ENCODE peak calls at places on chromosomes 5 and 9, in eight cellular contexts. T is GM23248, E is GM23338, C is HCT116, P is astrocyte, A is HepG2, R is H1, X is PC-9. N is an unnamed sample.

GRCh38 chr5:66411701-66412100 is 184.5 kb upstream of the MAST4 start:
- DNase-seq in P (no peak), C (no peak), R (no peak), T (no peak), X (no peak), E (no peak), A (no peak), N (no peak)

GRCh38 chr5:180097163-180097894 is 25.8 kb upstream of the RNF130 start:
- DNase-seq in E (no peak), X (no peak), P (no peak), R (peak), T (no peak), A (no peak), C (no peak), N (no peak)

GRCh38 chr9:68852941-68853340 is 147.9 kb downstream of the PIP5K1B start:
- DNase-seq in X (no peak), P (no peak), E (no peak), A (no peak), R (no peak), C (no peak), T (no peak), N (no peak)

GRCh38 chr5:37722236-37723146 is 117.3 kb downstream of the GDNF start:
- DNase-seq in P (peak), T (peak), E (no peak), C (peak), R (no peak), X (peak), A (peak), N (no peak)

GRCh38 chr5:93221-93980 is 1.4 kb downstream of the PLEKHG4B start:
- DNase-seq in X (no peak), P (no peak), C (no peak), A (no peak), E (peak), R (no peak), T (no peak), N (no peak)

GRCh38 chr5:66796306-66797292 is 200.4 kb downstream of the MAST4 start:
- DNase-seq in E (peak), X (no peak), R (no peak), C (no peak), T (peak), P (no peak), A (no peak), N (no peak)

GRCh38 chr9:93134018-93134739 is at the start of gene NINJ1:
- DNase-seq in C (peak), T (peak), P (peak), A (peak), X (peak), E (peak), R (peak), N (peak)

GRCh38 chr5:1552469-1553255 is 28.9 kb upstream of the LPCAT1 start:
- DNase-seq in P (peak), A (peak), E (peak), R (peak), X (peak), T (peak), C (no peak), N (peak)

GRCh38 chr5:36692791-36693763 is 86.7 kb downstream of the SLC1A3 start:
- DNase-seq in A (peak), C (peak), R (peak), T (peak), E (peak), P (peak), X (peak), N (peak)

GRCh38 chr9:87853289-87853688 is 29.4 kb upstream of the SPATA31E1 start:
- DNase-seq in X (no peak), C (no peak), T (no peak), P (no peak), A (no peak), R (no peak), E (no peak), N (no peak)

GRCh38 chr5:32831630-32832029 is 120.5 kb downstream of the NPR3 start:
- DNase-seq in X (no peak), R (no peak), T (no peak), A (no peak), C (no peak), P (no peak), E (no peak), N (no peak)

DNA sequence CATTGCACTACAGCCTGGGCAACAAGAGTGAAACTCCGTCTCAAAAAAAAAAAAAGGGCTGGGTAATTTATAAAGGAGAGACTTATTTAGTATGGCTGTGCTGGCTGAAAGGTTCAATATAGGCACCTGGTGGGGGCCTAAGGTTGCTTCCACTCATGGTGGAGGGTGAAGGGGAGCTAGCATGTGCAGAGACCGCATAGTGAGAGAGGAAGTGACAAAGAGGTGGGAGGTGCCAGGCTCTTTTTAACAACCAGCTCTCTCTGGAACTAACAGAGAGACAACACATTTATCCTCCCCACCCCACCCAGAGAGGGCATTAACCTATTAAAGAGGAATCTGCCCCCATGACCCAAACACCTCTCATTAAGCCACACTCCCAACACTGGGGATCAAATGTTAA is 28.9 kb upstream of the SERINC5 start:
- DNase-seq in A (no peak), X (no peak), T (no peak), R (no peak), P (no peak), E (no peak), C (no peak), N (no peak)
- H3K4me2 ChIP-seq in A (peak), X (no peak), T (no peak), R (no peak), P (no peak), E (no peak), C (no peak), N (peak)

GRCh38 chr9:134550584-134550983 is 91.0 kb upstream of the COL5A1 start:
- DNase-seq in C (no peak), T (no peak), E (peak), X (no peak), R (no peak), P (no peak), A (no peak), N (peak)
- TF ChIP-seq EZH2 in C (no peak), T (no peak), E (no peak), X (no peak), R (no peak), P (no peak), A (no peak), N (no peak)

GRCh38 chr5:143226872-143227271 is 176.6 kb downstream of the NR3C1 start:
- DNase-seq in A (no peak), C (no peak), E (no peak), R (no peak), P (no peak), T (no peak), X (no peak), N (no peak)
- H3K4me2 ChIP-seq in A (no peak), C (no peak), E (no peak), R (no peak), P (no peak), T (no peak), X (no peak), N (no peak)

DNA sequence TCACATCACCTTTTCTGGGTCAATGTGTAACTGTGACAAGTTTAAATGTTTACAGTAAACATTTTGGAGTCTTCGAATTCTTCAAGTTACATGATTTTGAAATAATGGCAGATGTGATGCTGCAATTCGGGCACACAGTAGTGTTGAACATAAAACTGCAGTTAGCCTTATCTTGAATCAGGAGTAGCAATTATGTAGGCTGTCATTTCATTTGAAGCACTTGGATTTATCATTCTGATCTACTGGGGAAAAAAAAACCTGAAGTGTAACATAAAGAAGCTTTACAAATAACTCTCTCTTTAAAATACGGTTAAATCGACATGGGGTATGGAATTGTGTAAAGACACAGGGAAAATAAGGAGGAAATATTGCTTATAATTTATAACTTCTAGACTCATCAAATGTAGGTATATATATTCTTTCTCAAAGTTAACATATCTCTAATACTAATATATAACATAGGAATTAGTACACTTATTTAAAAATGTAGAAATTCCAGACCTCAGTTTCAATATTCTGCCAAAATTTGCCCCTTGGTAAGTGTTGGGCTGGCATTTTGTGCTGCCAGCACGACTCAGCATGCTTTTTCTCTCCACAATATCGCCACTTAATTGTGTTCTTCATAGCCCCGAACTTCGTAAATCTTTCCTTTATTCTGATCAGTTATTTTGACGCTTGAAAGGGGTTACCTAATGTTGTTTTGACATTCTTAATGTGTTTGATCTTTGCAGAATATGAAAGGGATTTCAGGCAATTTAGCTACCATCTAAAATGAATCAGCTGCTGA is 226.7 kb downstream of the PRR16 start:
- DNase-seq in E (no peak), C (no peak), X (no peak), P (no peak), A (no peak), R (no peak), T (no peak), N (no peak)
- TF ChIP-seq EZH2 in E (no peak), C (no peak), X (no peak), P (no peak), A (no peak), R (no peak), T (no peak), N (no peak)

GRCh38 chr5:126477681-126478117 is 54.5 kb downstream of the GRAMD2B start:
- DNase-seq in X (no peak), C (no peak), E (no peak), R (no peak), P (peak), T (peak), A (no peak), N (no peak)
- H3K4me2 ChIP-seq in X (no peak), C (no peak), E (no peak), R (no peak), P (peak), T (peak), A (no peak), N (no peak)

DNA sequence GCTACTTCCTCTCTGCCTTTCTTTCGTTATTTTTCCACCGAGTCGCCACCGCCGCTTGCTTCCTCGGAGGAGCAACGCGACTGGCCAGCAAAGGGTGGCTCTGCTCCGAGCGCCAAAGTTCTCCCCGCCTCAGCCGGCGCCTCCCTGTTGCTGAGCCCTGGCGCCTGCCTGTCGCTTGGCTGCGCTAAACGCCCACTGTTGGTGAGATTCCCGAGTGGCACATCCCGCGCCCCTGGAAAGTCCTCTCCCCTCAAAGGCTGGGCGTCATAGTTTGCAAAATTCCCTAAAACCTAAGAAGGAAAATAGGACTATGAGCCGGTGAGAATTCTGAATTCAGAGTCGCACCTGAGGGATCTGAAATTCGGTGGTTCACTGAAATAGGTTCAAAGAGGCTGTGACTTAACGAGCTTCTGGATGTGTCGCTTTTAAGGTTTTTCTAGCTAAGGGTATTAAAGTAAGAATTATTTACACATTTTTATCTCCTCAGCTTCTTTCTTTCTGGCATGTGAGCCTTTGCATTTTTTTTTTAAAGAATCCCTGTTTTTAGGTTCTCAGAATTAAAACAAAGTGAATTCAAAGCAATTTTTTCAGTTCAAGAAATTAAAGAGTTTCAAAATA is at the start of gene GRIN3A:
- DNase-seq in A (no peak), X (no peak), R (no peak), P (no peak), C (no peak), E (peak), T (peak), N (peak)
- TF ChIP-seq EZH2 in A (no peak), X (no peak), R (peak), P (no peak), C (no peak), E (no peak), T (no peak), N (peak)